ENCODE peak calls at places on chromosome 12, in four cellular contexts. O, V, M and C are unnamed samples.

GRCh38 chr12:101694297-101694848 is 3.1 kb upstream of the CHPT1 start:
- DNase-seq in O (no peak), V (no peak), M (no peak), C (no peak)

GRCh38 chr12:26821212-26821701 is 11.7 kb downstream of the ITPR2 start:
- DNase-seq in O (no peak), V (no peak), M (no peak), C (no peak)

GRCh38 chr12:64746663-64747062 is 12.5 kb downstream of the GNS start:
- DNase-seq in O (no peak), V (no peak), M (no peak), C (no peak)

GRCh38 chr12:79347852-79348251 is 342.9 kb downstream of the PAWR start:
- DNase-seq in O (no peak), V (no peak), M (no peak), C (no peak)

GRCh38 chr12:110726708-110727369 is 15.9 kb downstream of the PPP1CC start:
- DNase-seq in O (no peak), V (no peak), M (no peak), C (no peak)

GRCh38 chr12:122166422-122167327 is 7.3 kb downstream of the IL31 start:
- DNase-seq in O (no peak), V (no peak), M (no peak), C (no peak)

GRCh38 chr12:119748512-119748911 is 80.6 kb downstream of the PRKAB1 start:
- DNase-seq in O (no peak), V (no peak), M (no peak), C (no peak)

GRCh38 chr12:77845831-77846230 is 15.1 kb downstream of the NAV3 start:
- DNase-seq in O (no peak), V (no peak), M (no peak), C (no peak)

GRCh38 chr12:125773033-125773432 is 707.8 kb downstream of the AACS start:
- DNase-seq in O (peak; percentile 27), V (peak; percentile 57), M (peak; percentile 82), C (peak; percentile 32)

GRCh38 chr12:125210104-125210755 is 145.0 kb downstream of the AACS start:
- DNase-seq in O (no peak), V (no peak), M (no peak), C (no peak)

GRCh38 chr12:58529897-58530296 is 390.4 kb downstream of the LRIG3 start:
- DNase-seq in O (no peak), V (no peak), M (no peak), C (no peak)

GRCh38 chr12:105598032-105598431 is 267.5 kb downstream of the C12orf75 start:
- DNase-seq in O (no peak), V (no peak), M (no peak), C (no peak)

GRCh38 chr12:67926063-67926462 is 63.2 kb upstream of the IFNG-AS1 start:
- DNase-seq in O (no peak), V (no peak), M (no peak), C (no peak)

GRCh38 chr12:104072099-104072498 is 7.8 kb downstream of the HCFC2 start:
- DNase-seq in O (no peak), V (no peak), M (no peak), C (no peak)

GRCh38 chr12:51852404-51853137 is 4.1 kb upstream of the FIGNL2 start:
- DNase-seq in O (no peak), V (no peak), M (no peak), C (no peak)

GRCh38 chr12:104190151-104190550 is 25.4 kb upstream of the TXNRD1 start:
- DNase-seq in O (no peak), V (no peak), M (no peak), C (no peak)

GRCh38 chr12:103915306-103915705 is 14.9 kb upstream of the HSP90B1 start:
- DNase-seq in O (no peak), V (no peak), M (no peak), C (no peak)

GRCh38 chr12:27802511-27802910 is 22.5 kb upstream of the MANSC4 start:
- DNase-seq in O (no peak), V (no peak), M (no peak), C (no peak)

GRCh38 chr12:89899651-89900050 is 191.0 kb upstream of the ATP2B1 start:
- DNase-seq in O (no peak), V (no peak), M (no peak), C (no peak)

GRCh38 chr12:106581543-106582263 is 1.1 kb upstream of the RFX4 start:
- DNase-seq in O (no peak), V (peak; percentile 19), M (peak; percentile 84), C (peak; percentile 83)

DNA sequence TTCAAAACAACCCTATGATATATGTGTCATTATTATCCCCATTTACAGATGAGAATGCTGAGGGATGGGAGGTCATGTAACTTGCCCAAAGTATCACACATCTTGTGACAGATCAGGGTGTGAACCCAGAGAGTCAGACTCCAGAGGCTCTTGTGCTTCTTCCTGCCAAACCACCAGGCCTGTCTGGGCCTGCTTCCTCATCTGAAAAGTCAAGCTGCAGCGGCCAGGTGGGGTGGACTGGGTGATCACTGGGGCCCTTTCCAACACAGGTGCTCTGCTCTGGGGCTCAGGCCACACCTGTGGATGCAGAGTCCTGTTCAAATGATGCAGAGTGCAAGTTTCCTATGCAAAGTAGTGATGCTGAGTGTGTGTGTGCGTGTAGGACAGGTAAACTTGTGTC is 26.7 kb downstream of the TSPAN11 start:
- DNase-seq in O (no peak), V (no peak), M (no peak), C (no peak)
- TF ChIP-seq USF2 in O (no peak), V (no peak), M (no peak), C (no peak)

DNA sequence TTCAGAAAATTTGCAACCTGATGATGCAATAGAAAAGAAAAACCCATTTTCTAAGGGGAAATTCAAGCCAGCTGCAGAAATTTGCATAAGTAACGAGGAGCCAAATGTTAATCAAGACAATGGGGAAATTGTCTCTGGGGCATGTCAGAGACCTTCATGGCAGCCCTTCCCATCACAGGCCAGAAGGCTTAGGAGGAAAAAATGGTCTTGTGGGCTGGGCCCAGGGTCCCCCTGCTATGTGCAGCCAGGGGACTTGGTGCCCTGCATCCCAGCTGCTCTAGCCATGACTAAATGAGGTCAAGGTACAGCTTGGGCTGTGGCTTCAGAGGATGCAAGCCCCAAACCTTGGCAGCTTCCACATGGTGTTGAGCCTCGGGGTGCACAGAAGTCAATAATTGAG is 28.2 kb upstream of the AVPR1A start:
- DNase-seq in O (no peak), V (no peak), M (no peak), C (no peak)
- TF ChIP-seq JUN in O (no peak), V (no peak), M (no peak), C (no peak)

DNA sequence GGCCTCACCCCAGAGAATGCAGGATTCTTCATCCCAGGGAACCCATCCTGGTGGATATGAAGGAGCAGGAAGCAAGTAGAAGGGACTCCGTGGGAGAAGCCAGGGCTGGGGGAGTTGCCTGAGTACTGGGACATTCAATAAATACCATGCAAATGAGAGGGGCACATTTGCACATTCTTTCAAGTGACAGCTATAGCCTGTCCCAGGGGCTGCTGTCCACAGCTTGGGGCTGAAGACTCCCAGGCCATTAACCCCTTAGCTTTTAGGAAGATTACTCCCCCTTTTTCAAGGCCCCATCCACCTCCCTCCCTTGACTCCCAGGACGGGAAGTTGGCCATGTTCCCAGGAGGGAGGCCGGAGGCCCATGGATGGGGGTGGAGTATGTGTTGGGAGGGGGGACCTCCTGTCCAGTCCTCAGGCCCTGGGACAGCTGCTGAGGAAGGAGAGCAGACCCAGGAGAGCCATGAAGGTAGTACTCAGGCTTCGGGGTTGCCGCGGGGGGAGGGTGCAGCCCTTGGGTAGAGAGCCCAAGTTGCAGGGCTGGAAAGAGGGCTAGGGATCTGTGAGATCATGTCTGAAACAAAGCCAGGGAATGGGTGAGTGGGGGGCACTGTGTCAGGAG is 974 bp upstream of the TNS2 start:
- DNase-seq in O (peak; percentile 40), V (peak; percentile 38), M (no peak), C (peak; percentile 58)
- TF ChIP-seq ATF3 in O (no peak), V (no peak), M (no peak), C (no peak)

GRCh38 chr12:1811281-1811947 is 9.0 kb upstream of the LRTM2 start:
- DNase-seq in O (peak; percentile 75), V (no peak), M (no peak), C (no peak)
- TF ChIP-seq USF2 in O (no peak), V (no peak), M (no peak), C (no peak)

GRCh38 chr12:90977224-90977623 is 22.2 kb upstream of the CCER1 start:
- DNase-seq in O (no peak), V (no peak), M (no peak), C (no peak)

GRCh38 chr12:90970911-90971310 is 15.9 kb upstream of the CCER1 start:
- DNase-seq in O (no peak), V (no peak), M (no peak), C (no peak)

GRCh38 chr12:90970471-90970870 is 15.5 kb upstream of the CCER1 start:
- DNase-seq in O (no peak), V (no peak), M (no peak), C (no peak)

GRCh38 chr12:90978117-90978770 is 23.3 kb upstream of the CCER1 start:
- DNase-seq in O (peak; percentile 16), V (peak; percentile 9), M (no peak), C (no peak)

DNA sequence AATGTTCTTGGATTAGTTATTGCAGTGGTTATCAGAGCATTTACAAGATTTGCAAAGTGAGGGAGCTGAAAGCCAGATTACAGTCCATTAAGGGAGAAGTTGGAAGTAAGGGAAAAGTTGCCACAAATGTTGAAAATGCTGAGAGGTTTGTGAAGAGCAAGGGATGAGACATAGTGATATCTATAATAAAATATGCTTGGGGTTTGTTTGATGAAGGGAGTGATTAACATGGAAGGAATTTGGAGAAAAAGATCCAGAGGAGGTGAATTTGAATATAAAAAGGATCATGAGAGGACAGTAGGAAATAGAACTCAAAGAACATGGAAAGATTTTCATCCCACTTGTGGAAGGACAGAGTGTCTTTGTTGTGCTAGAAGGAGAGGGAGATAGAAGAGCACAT is 19.3 kb upstream of the CCER1 start:
- DNase-seq in O (no peak), V (no peak), M (no peak), C (no peak)
- TF ChIP-seq JUN in O (no peak), V (no peak), M (no peak), C (no peak)

GRCh38 chr12:124098101-124098757 is 125.2 kb downstream of the ZNF664 start:
- DNase-seq in O (no peak), V (no peak), M (no peak), C (no peak)
- TF ChIP-seq ATF3 in O (no peak), V (no peak), M (no peak), C (no peak)

DNA sequence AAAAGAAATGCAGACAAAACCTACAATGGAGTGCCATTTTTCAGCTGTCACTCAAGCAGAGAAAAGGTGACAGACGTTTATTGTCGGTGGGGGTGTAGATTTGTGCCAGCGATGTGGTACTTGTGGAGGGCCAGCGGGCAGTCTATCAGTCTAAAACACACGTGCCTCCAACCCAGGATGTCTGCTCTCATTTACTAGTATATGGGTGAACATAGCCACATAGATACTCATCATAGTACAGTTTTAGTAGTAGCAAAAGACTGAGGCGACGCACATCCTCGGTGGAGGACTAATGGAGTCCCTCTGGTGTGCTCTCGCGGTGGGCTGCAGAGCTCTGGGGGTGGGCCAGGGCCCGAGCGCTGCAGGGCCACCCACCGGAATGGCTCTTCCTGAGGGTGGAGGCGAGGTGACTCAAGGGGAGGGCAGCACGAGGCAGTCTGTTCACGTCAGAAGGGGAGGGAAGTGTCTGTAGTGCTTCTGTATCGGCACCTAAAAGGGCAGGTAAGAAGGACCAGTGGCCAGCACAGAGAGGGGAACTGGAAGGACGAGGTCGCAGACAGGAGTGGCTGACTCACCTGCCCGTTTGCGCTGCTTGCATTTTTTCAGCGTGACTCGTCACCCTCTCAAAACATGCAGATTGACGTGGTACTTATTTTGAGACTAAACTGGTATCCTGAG is 26.1 kb downstream of the SFSWAP start:
- DNase-seq in O (no peak), V (no peak), M (no peak), C (no peak)
- TF ChIP-seq USF2 in O (no peak), V (no peak), M (no peak), C (no peak)